ENCODE peak calls at places on chromosomes 2 and 18, in nine cellular contexts. E is mammary epithelial cell, D is DND-41, S is left lung, W is AG04450, P is Peyer's patch, Z is pancreas, O is fibroblast of the aortic adventitia, B is neural crest cell. J is an unnamed sample.

GRCh38 chr2:112640800-112641675 is 4.7 kb upstream of the SLC20A1 start:
- DNase-seq in E (peak), D (no peak), S (no peak), W (peak), P (no peak), Z (no peak), O (peak), B (no peak), J (peak)

GRCh38 chr2:8569332-8569930 is 112.4 kb upstream of the ID2 start:
- DNase-seq in E (no peak), D (no peak), S (no peak), W (no peak), P (no peak), Z (no peak), O (no peak), B (no peak), J (no peak)

GRCh38 chr2:168455692-168456525 is at the start of gene CERS6:
- DNase-seq in E (peak), D (peak), S (peak), W (peak), P (peak), Z (peak), O (peak), B (peak), J (peak)

GRCh38 chr2:27233341-27233740 is 16.2 kb downstream of the CAD start:
- DNase-seq in E (no peak), D (no peak), S (no peak), W (no peak), P (no peak), Z (no peak), O (no peak), B (no peak), J (no peak)

GRCh38 chr2:23532311-23533013 is 147.5 kb downstream of the KLHL29 start:
- DNase-seq in E (no peak), D (peak), S (peak), W (no peak), P (no peak), Z (no peak), O (no peak), B (no peak), J (no peak)

GRCh38 chr2:28102455-28102874 is 211.9 kb downstream of the BABAM2 start:
- DNase-seq in E (peak), D (peak), S (no peak), W (peak), P (no peak), Z (no peak), O (peak), B (no peak), J (peak)

GRCh38 chr2:209970711-209971110 is 31.7 kb upstream of the RPE start:
- DNase-seq in E (no peak), D (no peak), S (no peak), W (no peak), P (no peak), Z (no peak), O (no peak), B (no peak), J (no peak)

GRCh38 chr2:96756788-96757476 is 3.8 kb upstream of the CNNM4 start:
- DNase-seq in E (no peak), D (no peak), S (no peak), W (no peak), P (no peak), Z (no peak), O (no peak), B (no peak), J (no peak)

GRCh38 chr18:74990563-74991081 is 218.3 kb downstream of the PTGR3 start:
- DNase-seq in E (no peak), D (no peak), S (no peak), W (no peak), P (no peak), Z (no peak), O (no peak), B (no peak), J (no peak)

GRCh38 chr2:156647377-156648010 is 211.3 kb downstream of the GPD2 start:
- DNase-seq in E (no peak), D (no peak), S (no peak), W (no peak), P (no peak), Z (no peak), O (no peak), B (no peak), J (no peak)

GRCh38 chr2:161842751-161843433 is 218.7 kb downstream of the SLC4A10 start:
- DNase-seq in E (no peak), D (no peak), S (no peak), W (no peak), P (no peak), Z (no peak), O (no peak), B (no peak), J (no peak)

GRCh38 chr2:1660656-1661650 is 83.4 kb downstream of the PXDN start:
- DNase-seq in E (no peak), D (no peak), S (no peak), W (no peak), P (no peak), Z (no peak), O (no peak), B (no peak), J (no peak)

GRCh38 chr2:67923696-67924095 is 139.1 kb downstream of the C1D start:
- DNase-seq in E (no peak), D (no peak), S (no peak), W (no peak), P (no peak), Z (no peak), O (peak), B (no peak), J (peak)

GRCh38 chr2:2919026-2919425 is 458.6 kb downstream of the EIPR1 start:
- DNase-seq in E (no peak), D (no peak), S (no peak), W (no peak), P (no peak), Z (no peak), O (no peak), B (no peak), J (no peak)

GRCh38 chr2:173021939-173022371 is 53.7 kb upstream of the MAP3K20 start:
- DNase-seq in E (peak), D (no peak), S (no peak), W (no peak), P (no peak), Z (no peak), O (peak), B (no peak), J (peak)
- TF ChIP-seq CTCF in E (peak), D (peak), S (peak), W (peak), P (peak), Z (peak), O (peak), B (peak), J (peak)

GRCh38 chr2:219404954-219405353 is 13.2 kb upstream of the DES start:
- DNase-seq in E (no peak), D (no peak), S (peak), W (no peak), P (no peak), Z (no peak), O (no peak), B (no peak), J (no peak)

GRCh38 chr2:219404291-219404910 is 13.8 kb upstream of the DES start:
- DNase-seq in E (no peak), D (no peak), S (peak), W (no peak), P (no peak), Z (no peak), O (no peak), B (no peak), J (no peak)

GRCh38 chr2:219406861-219407230 is 11.3 kb upstream of the DES start:
- DNase-seq in E (peak), D (no peak), S (no peak), W (peak), P (no peak), Z (no peak), O (peak), B (no peak), J (no peak)

GRCh38 chr2:219405958-219406860 is 12.0 kb upstream of the DES start:
- DNase-seq in E (no peak), D (no peak), S (no peak), W (no peak), P (no peak), Z (no peak), O (peak), B (no peak), J (no peak)

GRCh38 chr2:219405451-219405850 is 12.7 kb upstream of the DES start:
- DNase-seq in E (no peak), D (no peak), S (no peak), W (no peak), P (no peak), Z (no peak), O (no peak), B (no peak), J (no peak)
- TF ChIP-seq CTCF in E (no peak), D (no peak), S (no peak), W (peak), P (no peak), Z (no peak), O (no peak), B (no peak), J (no peak)

GRCh38 chr18:3869848-3870247 is 419.9 kb downstream of the TGIF1 start:
- DNase-seq in E (peak), D (no peak), S (no peak), W (peak), P (no peak), Z (no peak), O (peak), B (no peak), J (peak)
- TF ChIP-seq CTCF in E (peak), D (peak), S (peak), W (peak), P (peak), Z (peak), O (peak), B (peak), J (peak)

GRCh38 chr18:48192542-48192941 is 216.6 kb downstream of the ZBTB7C start:
- DNase-seq in E (no peak), D (no peak), S (no peak), W (no peak), P (no peak), Z (no peak), O (no peak), B (no peak), J (no peak)

GRCh38 chr18:48190994-48191393 is 218.2 kb downstream of the ZBTB7C start:
- DNase-seq in E (no peak), D (no peak), S (no peak), W (no peak), P (no peak), Z (no peak), O (no peak), B (no peak), J (no peak)

GRCh38 chr18:48188609-48189008 is 220.6 kb downstream of the ZBTB7C start:
- DNase-seq in E (no peak), D (no peak), S (no peak), W (no peak), P (no peak), Z (no peak), O (no peak), B (no peak), J (no peak)

GRCh38 chr18:48193521-48194251 is 215.5 kb downstream of the ZBTB7C start:
- DNase-seq in E (no peak), D (no peak), S (no peak), W (no peak), P (no peak), Z (no peak), O (no peak), B (no peak), J (no peak)

GRCh38 chr18:48191494-48191893 is 217.7 kb downstream of the ZBTB7C start:
- DNase-seq in E (no peak), D (no peak), S (no peak), W (no peak), P (no peak), Z (no peak), O (no peak), B (no peak), J (no peak)
- TF ChIP-seq CTCF in E (no peak), D (no peak), S (no peak), W (no peak), P (no peak), Z (no peak), O (no peak), B (no peak), J (no peak)

GRCh38 chr2:73070651-73071451 is 661 bp downstream of the SFXN5 start:
- DNase-seq in E (peak), D (peak), S (peak), W (peak), P (peak), Z (peak), O (peak), B (peak), J (peak)

GRCh38 chr2:73069041-73069854 is 2.3 kb downstream of the SFXN5 start:
- DNase-seq in E (no peak), D (no peak), S (no peak), W (no peak), P (no peak), Z (no peak), O (peak), B (no peak), J (no peak)

GRCh38 chr2:73069855-73070650 is 1.5 kb downstream of the SFXN5 start:
- DNase-seq in E (peak), D (peak), S (no peak), W (no peak), P (peak), Z (no peak), O (peak), B (no peak), J (peak)

GRCh38 chr2:73072416-73072815 is 904 bp upstream of the SFXN5 start:
- DNase-seq in E (no peak), D (no peak), S (no peak), W (no peak), P (no peak), Z (no peak), O (no peak), B (no peak), J (no peak)

DNA sequence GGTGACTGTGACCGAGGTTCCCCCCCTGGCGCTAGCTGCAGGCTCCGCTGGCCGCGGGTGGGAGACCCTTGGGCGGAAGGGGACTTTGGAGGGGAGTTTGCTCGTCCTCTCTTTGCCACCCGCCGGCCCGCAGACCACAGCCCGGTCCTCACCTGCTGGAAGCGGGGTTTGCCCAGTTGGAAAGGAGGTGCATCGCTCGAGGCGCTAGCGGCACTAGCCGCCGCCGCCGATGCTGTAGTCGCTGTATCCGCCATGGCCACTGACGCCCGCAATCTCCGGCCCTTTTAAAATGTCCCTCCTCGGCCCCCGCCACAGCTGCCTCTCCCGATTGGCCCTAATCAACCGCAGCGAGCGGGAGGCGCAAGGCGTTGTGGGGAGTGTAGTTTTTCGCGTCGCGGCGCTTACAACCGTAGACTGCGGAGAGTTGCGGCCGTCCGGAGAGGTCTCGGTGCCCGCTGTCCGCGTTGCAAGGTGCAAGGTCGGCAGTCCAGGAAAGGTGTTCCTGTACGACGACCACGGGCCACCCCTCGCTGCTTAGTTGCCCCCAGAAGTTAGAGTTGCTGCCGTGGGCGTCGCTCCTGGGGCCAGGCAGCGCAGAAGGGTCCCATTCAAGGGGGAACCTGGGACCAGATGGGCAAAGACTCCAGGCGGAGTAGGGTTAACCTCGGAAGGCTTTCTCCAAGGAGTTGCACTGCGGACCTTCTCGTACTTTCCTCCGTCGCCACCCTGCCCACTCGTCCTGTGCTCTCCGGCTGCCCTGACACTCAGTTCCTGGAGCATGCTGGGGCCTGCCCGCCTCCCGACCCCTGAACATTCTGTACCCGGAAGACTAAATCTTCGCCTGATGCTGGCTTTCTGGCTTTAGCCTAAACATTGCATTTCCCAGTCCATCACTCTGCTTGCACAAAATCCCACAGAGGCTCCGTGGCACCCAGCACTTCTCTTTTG is at the start of gene SFXN5:
- DNase-seq in E (peak), D (peak), S (peak), W (peak), P (peak), Z (peak), O (peak), B (peak), J (peak)
- TF ChIP-seq CTCF in E (no peak), D (peak), S (peak), W (peak), P (peak), Z (no peak), O (peak), B (peak), J (no peak)

GRCh38 chr2:121722479-121722878 is 14.2 kb downstream of the NIFK start:
- DNase-seq in E (peak), D (no peak), S (no peak), W (peak), P (no peak), Z (no peak), O (peak), B (no peak), J (peak)
- TF ChIP-seq CTCF in E (no peak), D (no peak), S (no peak), W (no peak), P (no peak), Z (no peak), O (no peak), B (no peak), J (no peak)

GRCh38 chr2:146734042-146734715 is 1110.7 kb upstream of the ACVR2A start:
- DNase-seq in E (peak), D (peak), S (no peak), W (peak), P (no peak), Z (no peak), O (peak), B (no peak), J (peak)
- TF ChIP-seq CTCF in E (peak), D (peak), S (no peak), W (peak), P (peak), Z (peak), O (peak), B (peak), J (peak)

GRCh38 chr18:35121038-35121437 is 79.8 kb downstream of the MAPRE2 start:
- DNase-seq in E (no peak), D (no peak), S (no peak), W (no peak), P (no peak), Z (no peak), O (no peak), B (no peak), J (no peak)

GRCh38 chr18:35121531-35121930 is 80.3 kb downstream of the MAPRE2 start:
- DNase-seq in E (no peak), D (no peak), S (no peak), W (no peak), P (no peak), Z (no peak), O (no peak), B (no peak), J (no peak)

GRCh38 chr18:35118641-35119040 is 77.4 kb downstream of the MAPRE2 start:
- DNase-seq in E (no peak), D (no peak), S (no peak), W (no peak), P (no peak), Z (no peak), O (no peak), B (no peak), J (no peak)

GRCh38 chr18:35123811-35124210 is 82.6 kb downstream of the MAPRE2 start:
- DNase-seq in E (no peak), D (no peak), S (no peak), W (no peak), P (no peak), Z (no peak), O (no peak), B (no peak), J (no peak)

DNA sequence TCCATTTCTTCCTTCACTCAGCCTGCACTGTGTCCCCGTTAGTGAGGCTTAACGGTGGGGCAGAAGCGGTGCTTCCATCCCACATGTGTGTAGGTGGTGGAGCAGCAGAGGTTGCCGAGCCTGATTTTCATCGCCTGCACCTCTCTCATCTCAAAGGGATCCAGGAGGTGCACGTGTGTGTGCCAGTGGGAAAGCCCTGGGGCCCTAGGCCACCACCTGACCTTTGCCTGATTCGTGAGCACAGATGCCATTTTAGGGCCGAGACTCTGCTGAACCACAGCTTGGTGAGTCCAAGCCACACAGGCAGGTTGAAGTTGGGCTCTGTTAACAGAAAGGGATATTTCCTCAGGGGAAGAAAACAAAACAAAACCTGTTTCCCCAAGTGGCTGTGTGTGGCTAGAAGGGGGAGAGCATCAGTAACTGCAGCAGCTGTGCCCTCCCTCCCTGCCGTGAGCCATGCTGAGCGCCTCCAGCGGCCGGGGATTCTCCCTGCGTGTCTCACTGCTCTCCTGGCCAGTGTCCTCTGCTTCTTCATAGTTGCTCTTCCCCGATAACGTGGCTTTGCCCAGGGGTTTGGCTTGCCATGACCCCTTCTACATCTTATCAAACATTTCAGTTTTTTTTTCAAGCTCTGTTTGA is 81.5 kb downstream of the MAPRE2 start:
- DNase-seq in E (no peak), D (peak), S (no peak), W (no peak), P (no peak), Z (no peak), O (no peak), B (peak), J (peak)
- TF ChIP-seq CTCF in E (no peak), D (no peak), S (no peak), W (no peak), P (no peak), Z (no peak), O (no peak), B (peak), J (no peak)

J was measured in MCF 10A.